ENCODE peak calls at places on chromosomes 6 and 20, in four cellular contexts. L, T, J and U are unnamed samples.

GRCh38 chr20:10551732-10552724 is 116.9 kb downstream of the SLX4IP start:
- DNase-seq in L (no peak), T (no peak), J (no peak), U (no peak)

GRCh38 chr6:11999245-11999644 is 12.9 kb upstream of the HIVEP1 start:
- DNase-seq in L (no peak), T (no peak), J (no peak), U (no peak)

GRCh38 chr6:133767571-133767970 is 121.3 kb upstream of the TCF21 start:
- DNase-seq in L (no peak), T (no peak), J (no peak), U (no peak)

GRCh38 chr6:42200035-42200434 is 5.3 kb upstream of the GUCA1B start:
- DNase-seq in L (no peak), T (no peak), J (no peak), U (no peak)

GRCh38 chr6:124356276-124356810 is 552.7 kb downstream of the NKAIN2 start:
- DNase-seq in L (no peak), T (no peak), J (no peak), U (no peak)

GRCh38 chr6:203663-204062 is 88.6 kb upstream of the DUSP22 start:
- DNase-seq in L (no peak), T (no peak), J (no peak), U (no peak)

GRCh38 chr6:1631251-1631650 is 21.5 kb downstream of the FOXC1 start:
- DNase-seq in L (no peak), T (no peak), J (no peak), U (no peak)

GRCh38 chr6:125267806-125268523 is 33.8 kb downstream of the HDDC2 start:
- DNase-seq in L (no peak), T (no peak), J (no peak), U (peak; percentile 9)

GRCh38 chr6:79671605-79672266 is 40.6 kb downstream of the SH3BGRL2 start:
- DNase-seq in L (peak; percentile 73), T (peak; percentile 79), J (peak; percentile 51), U (no peak)

GRCh38 chr20:22815584-22815983 is 219.5 kb upstream of the SSTR4 start:
- DNase-seq in L (no peak), T (no peak), J (no peak), U (no peak)
- TF ChIP-seq CTCF in L (no peak), T (no peak), J (no peak), U (peak; percentile 7)

GRCh38 chr20:25221592-25222460 is 26.1 kb upstream of the PYGB start:
- DNase-seq in L (no peak), T (no peak), J (no peak), U (no peak)
- H3K27ac ChIP-seq in L (peak overlapping the region; percentile 97), T (peak overlapping the region; percentile 69), J (peak overlapping the region; percentile 38), U (no peak overlapping the region)

DNA sequence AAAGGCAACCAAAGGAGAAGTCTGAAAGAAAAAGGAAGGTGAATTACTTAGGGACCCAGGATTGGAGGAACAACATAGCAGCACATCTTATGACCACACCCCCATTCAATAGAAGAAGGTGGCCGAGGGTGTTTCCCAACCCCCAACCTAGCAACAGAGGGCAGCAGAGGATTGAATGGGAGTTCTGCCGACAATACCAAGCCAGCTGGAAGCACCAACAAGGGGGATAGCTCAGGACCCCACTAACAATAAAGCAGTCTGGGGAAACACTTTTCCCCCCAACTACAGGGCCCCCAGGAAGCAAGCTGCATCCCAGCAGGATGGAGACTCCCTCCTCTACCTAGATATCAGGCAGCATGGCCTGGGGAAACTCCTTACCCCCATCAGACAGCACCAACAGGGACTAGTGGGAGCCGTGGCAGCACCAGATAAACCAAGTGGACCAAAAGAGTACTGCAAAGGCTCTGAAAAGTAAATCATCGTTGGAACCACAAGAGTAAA is 67.7 kb downstream of the ZHX3 start:
- DNase-seq in L (no peak), T (no peak), J (no peak), U (no peak)
- H3K4me3 ChIP-seq in L (no peak overlapping the region), T (no peak overlapping the region), J (no peak overlapping the region), U (no peak overlapping the region)

DNA sequence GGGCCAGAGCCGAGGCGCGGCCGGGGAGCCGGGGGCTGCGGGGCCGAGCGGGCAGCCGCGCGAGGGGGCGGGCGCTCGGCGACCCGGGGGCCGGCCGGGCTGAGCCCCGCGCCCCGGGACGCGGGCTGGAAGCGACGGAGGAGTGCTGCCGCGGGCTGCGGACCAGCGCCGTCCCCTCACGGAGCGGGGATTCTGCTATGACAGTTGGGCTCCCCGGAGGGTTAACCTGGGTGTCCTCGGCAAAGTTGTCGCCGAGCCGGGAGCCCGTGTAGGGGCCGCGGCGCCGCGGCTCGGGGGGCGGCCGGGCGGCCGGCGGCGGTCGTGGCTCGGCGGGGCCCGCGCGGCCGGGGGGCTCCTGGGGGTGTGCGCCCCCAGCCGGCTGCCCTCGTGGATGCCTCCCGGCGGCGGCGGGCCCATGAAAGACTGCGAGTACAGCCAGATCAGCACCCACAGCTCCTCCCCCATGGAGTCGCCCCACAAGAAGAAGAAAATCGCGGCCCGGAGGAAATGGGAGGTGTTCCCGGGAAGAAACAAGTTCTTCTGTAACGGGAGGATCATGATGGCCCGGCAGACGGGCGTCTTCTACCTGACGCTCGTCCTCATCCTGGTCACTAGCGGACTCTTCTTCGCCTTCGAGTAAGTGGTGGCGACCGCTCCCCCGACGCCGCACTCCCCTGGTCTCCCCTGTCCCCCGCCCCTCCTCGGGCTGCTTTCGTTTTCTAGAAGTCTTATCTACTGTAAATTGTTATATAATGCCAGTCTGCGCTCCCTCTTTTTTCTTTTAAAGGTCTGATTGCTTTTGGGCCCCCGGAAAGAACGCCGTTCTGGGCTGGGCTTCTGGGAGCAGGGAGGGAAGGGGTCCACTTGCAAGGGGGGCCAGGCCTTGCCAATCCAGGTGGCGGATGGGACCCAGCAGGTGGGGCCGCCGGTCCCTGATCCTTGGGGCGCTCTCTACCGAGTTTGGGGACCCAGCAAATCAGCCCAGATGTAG is 936 bp downstream of the ZDHHC14 start:
- DNase-seq in L (peak; percentile 29), T (peak; percentile 48), J (peak; percentile 34), U (peak; percentile 76)
- TF ChIP-seq CTCF in L (no peak), T (no peak), J (no peak), U (no peak)